ENCODE peak calls at places on chromosomes 11 and 22, in nine cellular contexts. X is CD8-positive, alpha-beta T cell; K is breast epithelium; P is pancreas; V is upper lobe of right lung; U is ovary; H is tibial artery; A is stomach; Q is K562. R is an unnamed sample.

GRCh38 chr11:6209801-6210200 is 4.4 kb downstream of the C11orf42 start:
- DNase-seq in U (no peak), Q (no peak), V (no peak), P (no peak), A (no peak), X (no peak), K (no peak), H (no peak), R (no peak)

GRCh38 chr11:1863352-1864215 is 10.7 kb downstream of the LSP1 start:
- DNase-seq in H (peak; percentile 90), Q (peak; percentile 33), K (peak; percentile 81), U (peak; percentile 86), X (peak; percentile 29), P (peak; percentile 89), A (peak; percentile 75), V (peak; percentile 82), R (peak; percentile 100)

GRCh38 chr11:61967924-61968757 is 707 bp upstream of the FTH1 start:
- DNase-seq in A (peak; percentile 49), U (peak; percentile 54), X (peak; percentile 44), K (peak; percentile 37), V (peak; percentile 87), Q (peak; percentile 69), P (peak; percentile 55), H (no peak), R (peak; percentile 89)

GRCh38 chr22:17777005-17777716 is 2.9 kb upstream of the BID start:
- DNase-seq in U (no peak), Q (peak; percentile 46), X (peak; percentile 81), A (peak; percentile 55), K (no peak), H (no peak), V (peak; percentile 79), P (no peak), R (peak; percentile 91)

GRCh38 chr11:72548481-72548880 is 114.2 kb upstream of the CLPB start:
- DNase-seq in V (no peak), A (no peak), H (no peak), K (no peak), P (no peak), Q (no peak), X (no peak), U (no peak), R (no peak)

GRCh38 chr11:15142838-15143237 is 28.1 kb downstream of the INSC start:
- DNase-seq in K (no peak), U (no peak), A (no peak), V (no peak), P (no peak), H (no peak), Q (no peak), X (no peak), R (no peak)

GRCh38 chr11:116986521-116987105 is 111.6 kb downstream of the SIK3 start:
- DNase-seq in P (no peak), H (no peak), V (no peak), X (no peak), U (no peak), Q (no peak), K (no peak), A (no peak), R (peak; percentile 87)

GRCh38 chr22:50197856-50198623 is 2.8 kb upstream of the SELENOO start:
- DNase-seq in P (no peak), H (no peak), U (no peak), V (no peak), Q (no peak), A (no peak), K (no peak), X (no peak), R (no peak)

GRCh38 chr11:19389787-19390303 is 149.1 kb upstream of the E2F8 start:
- DNase-seq in Q (no peak), K (no peak), V (no peak), U (peak; percentile 31), H (peak; percentile 75), A (no peak), P (peak; percentile 30), X (no peak), R (no peak)

GRCh38 chr11:129865701-129866100 is 29.7 kb downstream of the NFRKB start:
- DNase-seq in K (no peak), V (no peak), Q (no peak), X (peak; percentile 32), A (no peak), P (no peak), U (no peak), H (no peak), R (no peak)

GRCh38 chr11:116879789-116880402 is 42.5 kb upstream of the APOA1 start:
- DNase-seq in X (no peak), Q (peak; percentile 66), A (no peak), U (no peak), V (no peak), H (no peak), K (no peak), P (peak; percentile 25), R (no peak)

GRCh38 chr11:107819361-107820014 is 39.1 kb downstream of the SLC35F2 start:
- DNase-seq in Q (no peak), U (no peak), V (no peak), A (no peak), P (no peak), K (no peak), X (no peak), H (no peak), R (peak; percentile 10)

GRCh38 chr11:129460714-129461113 is 85.1 kb downstream of the BARX2 start:
- DNase-seq in U (no peak), H (no peak), V (no peak), X (no peak), K (no peak), A (peak; percentile 57), Q (no peak), P (no peak), R (no peak)

GRCh38 chr22:40249286-40249685 is 71.6 kb downstream of the TNRC6B start:
- DNase-seq in V (no peak), K (no peak), U (no peak), Q (no peak), H (no peak), X (no peak), P (no peak), A (no peak), R (no peak)

GRCh38 chr22:25729016-25729415 is 13.0 kb upstream of the MYO18B start:
- DNase-seq in H (no peak), X (no peak), K (no peak), V (no peak), Q (no peak), A (no peak), U (no peak), P (no peak), R (no peak)

GRCh38 chr22:25722223-25723015 is 19.6 kb upstream of the MYO18B start:
- DNase-seq in X (no peak), Q (no peak), U (no peak), K (no peak), V (no peak), H (no peak), P (no peak), A (no peak), R (no peak)

GRCh38 chr22:25729595-25729994 is 12.4 kb upstream of the MYO18B start:
- DNase-seq in P (no peak), H (no peak), U (no peak), V (no peak), Q (no peak), K (no peak), X (no peak), A (peak; percentile 23), R (no peak)

GRCh38 chr22:25726241-25726640 is 15.7 kb upstream of the MYO18B start:
- DNase-seq in A (no peak), X (no peak), P (no peak), H (no peak), U (no peak), Q (peak; percentile 46), K (no peak), V (no peak), R (no peak)

GRCh38 chr22:25728064-25728463 is 13.9 kb upstream of the MYO18B start:
- DNase-seq in X (no peak), U (no peak), K (no peak), H (no peak), A (no peak), P (no peak), V (no peak), Q (no peak), R (no peak)
- TF ChIP-seq CTCF in X (no peak), U (no peak), K (no peak), H (no peak), A (no peak), P (no peak), V (no peak), Q (no peak), R (no peak)

GRCh38 chr22:22150457-22150856 is 94.1 kb upstream of the VPREB1 start:
- DNase-seq in A (no peak), H (no peak), X (no peak), K (no peak), U (no peak), Q (no peak), P (no peak), V (no peak), R (no peak)

GRCh38 chr22:22148905-22149304 is 95.7 kb upstream of the VPREB1 start:
- DNase-seq in Q (no peak), V (no peak), X (no peak), K (no peak), A (no peak), P (no peak), U (no peak), H (no peak), R (no peak)

GRCh38 chr22:22154068-22154467 is 90.5 kb upstream of the VPREB1 start:
- DNase-seq in V (no peak), A (no peak), Q (no peak), H (no peak), X (no peak), P (no peak), K (no peak), U (no peak), R (no peak)

GRCh38 chr22:22155607-22156006 is 89.0 kb upstream of the VPREB1 start:
- DNase-seq in K (no peak), P (no peak), A (no peak), Q (no peak), X (no peak), V (no peak), H (no peak), U (no peak), R (no peak)

DNA sequence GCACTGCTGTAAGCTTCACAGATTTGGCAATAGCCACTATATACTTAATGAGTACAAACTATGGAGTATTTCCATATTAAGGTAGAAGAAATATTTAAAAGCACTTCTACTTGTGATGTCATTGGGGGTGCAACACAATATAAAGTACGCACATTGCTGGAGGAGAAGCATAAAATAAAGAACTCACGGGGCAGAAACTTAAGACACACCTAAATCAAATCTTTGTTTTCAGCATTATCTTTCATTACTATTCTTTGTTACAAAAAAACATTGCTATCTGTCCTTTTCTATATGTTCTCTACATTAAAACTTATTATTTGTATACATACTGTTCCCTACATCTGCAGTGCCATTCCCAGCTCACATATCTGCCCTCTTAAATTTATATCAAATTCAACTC is 93.3 kb upstream of the VPREB1 start:
- DNase-seq in A (no peak), X (no peak), K (no peak), V (no peak), Q (no peak), H (no peak), P (no peak), U (no peak), R (no peak)
- H3K27me3 ChIP-seq in A (peaks cover 59% of the 10 kb centered on the region), X (peaks cover 3% of the 10 kb centered on the region), K (peaks cover 17% of the 10 kb centered on the region), V (peaks cover 33% of the 10 kb centered on the region), Q (peaks cover 15% of the 10 kb centered on the region), H (peaks cover 14% of the 10 kb centered on the region), P (peaks cover 35% of the 10 kb centered on the region), U (no peaks in the 10 kb centered on the region), R (peaks cover 38% of the 10 kb centered on the region)

GRCh38 chr22:35324067-35324466 is 24.4 kb downstream of the TOM1 start:
- DNase-seq in U (no peak), A (no peak), K (no peak), V (no peak), Q (no peak), H (no peak), X (no peak), P (no peak), R (peak; percentile 42)
- H3K36me3 ChIP-seq in U (no peaks in the 10 kb centered on the region), A (peaks cover 99% of the 10 kb centered on the region), K (peaks cover 5% of the 10 kb centered on the region), V (peaks cover 94% of the 10 kb centered on the region), Q (peaks cover 25% of the 10 kb centered on the region), H (peaks cover 77% of the 10 kb centered on the region), X (peaks cover 55% of the 10 kb centered on the region), P (peaks cover 53% of the 10 kb centered on the region), R (peaks cover 82% of the 10 kb centered on the region)

GRCh38 chr11:102254047-102254446 is 63.2 kb upstream of the BIRC3 start:
- DNase-seq in H (no peak), A (no peak), K (no peak), U (no peak), V (no peak), P (no peak), Q (peak; percentile 55), X (no peak), R (no peak)
- TF ChIP-seq CTCF in H (no peak), A (no peak), K (no peak), U (no peak), V (peak; percentile 28), P (no peak), Q (peak; percentile 60), X (no peak), R (peak; percentile 36)